ENCODE peak calls at places on chromosomes 4 and X, in six cellular contexts. I, U, G, J, C and Y are unnamed samples.

GRCh38 chr4:8281519-8282133 is 12.1 kb downstream of the HTRA3 start:
- DNase-seq in I (no peak), U (peak; percentile 78), G (no peak), J (peak; percentile 80), C (peak; percentile 34), Y (peak; percentile 83)

GRCh38 chrX:2418000-2418399 is 82.8 kb downstream of the DHRSX start:
- DNase-seq in I (no peak), U (no peak), G (no peak), J (no peak), C (no peak), Y (no peak)

GRCh38 chr4:3848323-3848722 is 82.1 kb downstream of the ADRA2C start:
- DNase-seq in I (no peak), U (no peak), G (no peak), J (no peak), C (no peak), Y (no peak)

GRCh38 chr4:150149381-150149780 is 71.1 kb downstream of the DCLK2 start:
- DNase-seq in I (no peak), U (no peak), G (no peak), J (no peak), C (no peak), Y (no peak)

GRCh38 chr4:52873861-52874343 is 11.8 kb downstream of the RASL11B start:
- DNase-seq in I (peak; percentile 64), U (no peak), G (no peak), J (no peak), C (no peak), Y (no peak)

GRCh38 chr4:158769175-158769831 is 477 bp downstream of the FNIP2 start:
- DNase-seq in I (peak; percentile 50), U (peak; percentile 66), G (peak; percentile 47), J (peak; percentile 53), C (peak; percentile 54), Y (peak; percentile 35)

GRCh38 chr4:13990596-13991589 is 363.4 kb upstream of the BOD1L1 start:
- DNase-seq in I (no peak), U (no peak), G (no peak), J (no peak), C (peak; percentile 65), Y (peak; percentile 33)

GRCh38 chr4:38860788-38861424 is 4.3 kb upstream of the TLR6 start:
- DNase-seq in I (peak; percentile 48), U (no peak), G (peak; percentile 61), J (no peak), C (peak; percentile 79), Y (peak; percentile 77)

GRCh38 chrX:826026-826425 is 195.4 kb downstream of the SHOX start:
- DNase-seq in I (no peak), U (no peak), G (no peak), J (no peak), C (no peak), Y (no peak)

GRCh38 chr4:155608231-155608885 is 58.3 kb upstream of the GUCY1A1 start:
- DNase-seq in I (no peak), U (no peak), G (no peak), J (no peak), C (no peak), Y (no peak)

GRCh38 chr4:174910271-174910670 is 7.9 kb upstream of the ADAM29 start:
- DNase-seq in I (no peak), U (no peak), G (no peak), J (no peak), C (no peak), Y (no peak)

GRCh38 chr4:25783943-25784342 is 78.8 kb downstream of the SEL1L3 start:
- DNase-seq in I (no peak), U (no peak), G (no peak), J (no peak), C (no peak), Y (no peak)

GRCh38 chr4:124478518-124478917 is 234.0 kb downstream of the ANKRD50 start:
- DNase-seq in I (no peak), U (no peak), G (no peak), J (no peak), C (no peak), Y (no peak)

GRCh38 chr4:116361782-116362181 is 723.6 kb downstream of the TRAM1L1 start:
- DNase-seq in I (no peak), U (no peak), G (no peak), J (no peak), C (peak; percentile 27), Y (no peak)

GRCh38 chr4:175758595-175758994 is 53.5 kb downstream of the GPM6A start:
- DNase-seq in I (no peak), U (no peak), G (no peak), J (no peak), C (no peak), Y (no peak)

GRCh38 chr4:118280501-118281218 is 72.1 kb downstream of the PRSS12 start:
- DNase-seq in I (peak; percentile 68), U (no peak), G (peak; percentile 36), J (no peak), C (peak; percentile 72), Y (peak; percentile 72)
- H3K4me3 ChIP-seq in I (no peak overlapping the region), U (no peak overlapping the region), G (no peak overlapping the region), J (peak overlapping the region; percentile 91), C (no peak overlapping the region), Y (no peak overlapping the region)

GRCh38 chr4:85126991-85127591 is 160.6 kb upstream of the WDFY3 start:
- DNase-seq in I (no peak), U (no peak), G (no peak), J (no peak), C (no peak), Y (no peak)

GRCh38 chr4:85127653-85128052 is 161.2 kb upstream of the WDFY3 start:
- DNase-seq in I (no peak), U (no peak), G (no peak), J (no peak), C (peak; percentile 54), Y (peak; percentile 40)

GRCh38 chr4:85132117-85132516 is 165.6 kb upstream of the WDFY3 start:
- DNase-seq in I (no peak), U (no peak), G (no peak), J (no peak), C (no peak), Y (no peak)

GRCh38 chr4:85125688-85126087 is 159.2 kb upstream of the WDFY3 start:
- DNase-seq in I (no peak), U (no peak), G (no peak), J (no peak), C (no peak), Y (no peak)

GRCh38 chr4:85128246-85129204 is 162.0 kb upstream of the WDFY3 start:
- DNase-seq in I (no peak), U (no peak), G (no peak), J (no peak), C (no peak), Y (no peak)
- H3K27ac ChIP-seq in I (no peak overlapping the region), U (no peak overlapping the region), G (no peak overlapping the region), J (no peak overlapping the region), C (no peak overlapping the region), Y (no peak overlapping the region)

GRCh38 chrX:45712067-45712466 is 511.4 kb upstream of the DIPK2B start:
- DNase-seq in I (no peak), U (no peak), G (no peak), J (no peak), C (no peak), Y (no peak)

GRCh38 chrX:45711231-45711630 is 510.6 kb upstream of the DIPK2B start:
- DNase-seq in I (no peak), U (no peak), G (no peak), J (no peak), C (no peak), Y (no peak)

GRCh38 chrX:45710081-45710801 is 509.6 kb upstream of the DIPK2B start:
- DNase-seq in I (no peak), U (no peak), G (no peak), J (no peak), C (no peak), Y (no peak)

GRCh38 chrX:45714864-45715263 is 514.2 kb upstream of the DIPK2B start:
- DNase-seq in I (no peak), U (no peak), G (no peak), J (no peak), C (no peak), Y (no peak)

GRCh38 chrX:45709381-45709780 is 508.7 kb upstream of the DIPK2B start:
- DNase-seq in I (no peak), U (no peak), G (no peak), J (no peak), C (no peak), Y (no peak)
- H3K4me1 ChIP-seq in I (no peaks in the 10 kb centered on the region), U (no peaks in the 10 kb centered on the region), G (no peaks in the 10 kb centered on the region), J (no peaks in the 10 kb centered on the region), C (no peaks in the 10 kb centered on the region), Y (no peaks in the 10 kb centered on the region)

DNA sequence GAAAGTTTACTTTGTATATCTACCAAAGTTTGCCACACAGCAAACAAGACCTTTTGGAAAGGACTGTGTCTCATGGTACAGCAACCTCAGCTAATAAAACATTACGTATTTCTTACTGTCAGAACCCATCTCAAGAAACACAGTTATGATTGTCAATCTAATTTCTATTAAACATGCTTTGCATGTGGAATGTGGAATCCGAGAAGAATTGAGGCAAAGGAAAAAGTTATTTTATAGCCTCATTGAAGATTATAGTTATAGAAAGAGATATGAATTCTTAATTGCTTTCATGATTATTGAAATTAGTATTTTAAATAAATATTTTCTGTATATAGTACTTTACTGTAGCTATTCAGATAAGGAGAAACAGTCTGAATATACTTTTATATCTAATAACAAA is 5.4 kb downstream of the PCDH7 start:
- DNase-seq in I (no peak), U (no peak), G (no peak), J (no peak), C (no peak), Y (no peak)
- H3K4me3 ChIP-seq in I (no peak overlapping the region), U (peak overlapping the region; percentile 95), G (no peak overlapping the region), J (no peak overlapping the region), C (no peak overlapping the region), Y (no peak overlapping the region)

GRCh38 chrX:46712733-46713132 is 46.2 kb downstream of the SLC9A7 start:
- DNase-seq in I (no peak), U (no peak), G (no peak), J (no peak), C (no peak), Y (no peak)
- H3K27ac ChIP-seq in I (no peak overlapping the region), U (no peak overlapping the region), G (no peak overlapping the region), J (no peak overlapping the region), C (no peak overlapping the region), Y (no peak overlapping the region)

DNA sequence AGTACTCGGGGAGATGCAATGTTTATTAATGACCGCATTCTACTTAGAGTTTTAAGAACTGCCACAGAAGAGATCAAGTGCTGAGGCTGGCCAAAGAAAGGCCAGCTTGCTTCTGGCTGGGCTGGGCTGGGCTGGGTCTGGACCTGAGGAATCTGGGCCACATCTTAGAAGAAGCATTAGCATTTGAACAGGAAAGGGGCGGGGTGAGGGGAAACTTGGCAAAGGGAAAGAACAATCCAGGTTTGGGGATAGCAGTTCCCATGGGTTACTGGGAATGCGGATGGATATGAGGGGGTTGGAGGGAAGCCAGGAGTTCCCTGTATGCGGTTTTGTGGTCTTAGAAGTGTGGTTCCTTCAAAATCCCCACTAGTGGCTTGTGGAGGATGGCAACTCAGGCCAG is 83.3 kb downstream of the CLDN34 start:
- DNase-seq in I (peak; percentile 67), U (no peak), G (no peak), J (no peak), C (no peak), Y (no peak)
- H3K4me1 ChIP-seq in I (peaks cover 19% of the 10 kb centered on the region), U (no peaks in the 10 kb centered on the region), G (no peaks in the 10 kb centered on the region), J (peaks cover 24% of the 10 kb centered on the region), C (peaks cover 31% of the 10 kb centered on the region), Y (peaks cover 11% of the 10 kb centered on the region)